ENCODE peak calls at places on chromosome 4, in six cellular contexts. D, N, B, E, M and J are unnamed samples.

GRCh38 chr4:7434766-7435150 is at the start of gene PSAPL1:
- DNase-seq in D (no peak), N (no peak), B (peak), E (peak), M (no peak), J (no peak)

GRCh38 chr4:22389240-22389871 is 126.5 kb downstream of the ADGRA3 start:
- DNase-seq in D (peak), N (no peak), B (peak), E (peak), M (no peak), J (no peak)

GRCh38 chr4:131430302-131430701 is 1718.8 kb upstream of the PCDH10 start:
- DNase-seq in D (no peak), N (no peak), B (no peak), E (no peak), M (no peak), J (no peak)

GRCh38 chr4:176443646-176444409 is 124.1 kb downstream of the SPCS3 start:
- DNase-seq in D (no peak), N (no peak), B (no peak), E (no peak), M (no peak), J (no peak)

GRCh38 chr4:5843573-5844239 is 49.2 kb downstream of the CRMP1 start:
- DNase-seq in D (no peak), N (no peak), B (no peak), E (no peak), M (no peak), J (no peak)

GRCh38 chr4:142480244-142480643 is 365.9 kb downstream of the INPP4B start:
- DNase-seq in D (no peak), N (no peak), B (peak), E (no peak), M (no peak), J (no peak)

GRCh38 chr4:83852085-83852451 is 316.2 kb downstream of the GPAT3 start:
- DNase-seq in D (no peak), N (no peak), B (no peak), E (peak), M (no peak), J (no peak)

GRCh38 chr4:89245459-89245858 is 62.1 kb downstream of the GPRIN3 start:
- DNase-seq in D (no peak), N (no peak), B (no peak), E (no peak), M (no peak), J (no peak)

GRCh38 chr4:158065176-158065575 is 107.6 kb downstream of the GASK1B start:
- DNase-seq in D (no peak), N (no peak), B (no peak), E (no peak), M (no peak), J (no peak)
- TF ChIP-seq CTCF in D (no peak), N (no peak), B (no peak), E (no peak), M (no peak), J (no peak)

DNA sequence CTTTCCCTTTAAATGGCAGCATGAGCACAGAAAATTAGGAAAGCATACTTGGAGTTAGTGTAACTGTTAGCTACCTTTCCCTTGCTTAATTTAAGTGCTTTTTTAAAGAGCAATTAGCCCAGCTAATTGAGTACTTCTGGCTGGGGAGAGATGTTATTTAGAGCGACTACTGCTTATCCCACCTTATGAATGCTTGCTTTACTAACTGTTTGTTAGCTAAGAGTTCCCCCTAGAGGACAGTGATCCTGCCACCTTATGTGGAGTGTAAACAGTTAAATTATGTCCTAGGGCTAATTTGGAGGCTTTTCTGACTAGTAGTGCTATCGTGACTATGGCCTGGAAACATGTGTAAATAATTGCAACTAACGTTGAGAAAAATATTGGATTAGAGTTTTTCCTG is 909.4 kb downstream of the FSTL5 start:
- DNase-seq in D (no peak), N (no peak), B (no peak), E (no peak), M (no peak), J (no peak)
- TF ChIP-seq CTCF in D (no peak), N (no peak), B (no peak), E (peak), M (no peak), J (no peak)

DNA sequence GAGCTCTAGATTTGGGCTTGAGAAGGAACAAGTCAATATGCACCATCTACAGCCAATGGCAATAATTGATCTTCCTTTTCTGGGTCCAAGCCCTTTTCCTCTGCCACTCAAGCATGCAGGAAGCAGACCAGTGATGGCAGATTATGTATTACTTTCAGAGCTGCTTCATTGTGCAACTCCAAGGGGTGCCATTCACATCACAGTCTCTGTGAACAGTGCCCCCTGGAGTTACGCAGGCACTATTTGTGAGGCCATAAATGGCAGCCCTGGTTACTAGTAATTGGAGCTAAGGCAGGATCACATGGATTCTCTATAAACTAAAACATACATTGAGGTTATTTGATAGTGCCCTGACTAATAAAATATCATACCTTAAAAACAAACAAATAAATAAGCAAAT is 313.4 kb upstream of the SLC7A11 start:
- DNase-seq in D (no peak), N (no peak), B (peak), E (no peak), M (no peak), J (no peak)
- TF ChIP-seq CTCF in D (peak), N (no peak), B (peak), E (peak), M (no peak), J (no peak)

GRCh38 chr4:148058160-148058859 is 326.4 kb downstream of the ARHGAP10 start:
- DNase-seq in D (no peak), N (no peak), B (no peak), E (no peak), M (no peak), J (no peak)

GRCh38 chr4:148054275-148054674 is 322.4 kb downstream of the ARHGAP10 start:
- DNase-seq in D (no peak), N (no peak), B (no peak), E (no peak), M (no peak), J (no peak)

GRCh38 chr4:148057425-148058020 is 325.6 kb downstream of the ARHGAP10 start:
- DNase-seq in D (no peak), N (no peak), B (no peak), E (no peak), M (no peak), J (no peak)

GRCh38 chr4:148055844-148056243 is 324.0 kb downstream of the ARHGAP10 start:
- DNase-seq in D (no peak), N (no peak), B (no peak), E (no peak), M (no peak), J (no peak)

GRCh38 chr4:148056879-148057278 is 325.0 kb downstream of the ARHGAP10 start:
- DNase-seq in D (no peak), N (peak), B (no peak), E (peak), M (no peak), J (peak)
- TF ChIP-seq CTCF in D (no peak), N (no peak), B (peak), E (no peak), M (no peak), J (no peak)

DNA sequence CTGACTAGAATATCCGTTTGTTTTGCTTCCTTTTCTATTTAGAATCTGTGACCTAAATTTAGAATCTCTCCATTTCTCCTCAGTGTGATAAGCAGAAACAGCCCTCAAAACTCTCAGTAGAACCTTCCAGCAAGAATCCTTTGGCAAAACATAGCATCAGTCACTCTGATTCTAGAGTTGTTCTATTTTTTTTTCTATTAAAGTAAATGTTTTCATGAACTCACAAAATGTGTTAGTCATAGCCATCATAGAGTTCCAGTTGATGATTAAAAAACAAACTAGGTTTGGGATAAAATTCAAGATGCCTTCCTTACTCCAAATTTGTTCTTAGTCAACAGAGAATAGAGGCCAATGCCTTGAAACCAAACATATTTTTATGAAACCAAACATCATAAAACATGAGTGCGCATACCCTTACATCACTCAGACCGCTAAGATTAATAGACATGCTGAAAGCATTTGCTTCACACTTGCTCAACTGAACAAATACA is 13.2 kb upstream of the C1QTNF7 start:
- DNase-seq in D (peak), N (no peak), B (no peak), E (no peak), M (no peak), J (no peak)
- TF ChIP-seq CTCF in D (no peak), N (no peak), B (no peak), E (no peak), M (no peak), J (no peak)